ENCODE peak calls at places on chromosomes 1 and 21, in six cellular contexts. J, G, V, S, F and B are unnamed samples.

GRCh38 chr1:192600264-192600663 is 24.7 kb downstream of the RGS1 start:
- DNase-seq in J (no peak), G (no peak), V (no peak), S (no peak), F (no peak), B (no peak)

GRCh38 chr1:28510350-28511223 is 4.7 kb downstream of the RCC1 start:
- DNase-seq in J (no peak), G (peak), V (no peak), S (no peak), F (no peak), B (no peak)

GRCh38 chr21:43295016-43295958 is 126.5 kb downstream of the CRYAA start:
- DNase-seq in J (no peak), G (no peak), V (no peak), S (no peak), F (no peak), B (no peak)

GRCh38 chr1:95012389-95012788 is 60.4 kb downstream of the ALG14 start:
- DNase-seq in J (no peak), G (peak), V (peak), S (no peak), F (peak), B (no peak)

GRCh38 chr1:234611799-234612351 is 1.9 kb upstream of the IRF2BP2 start:
- DNase-seq in J (no peak), G (no peak), V (no peak), S (no peak), F (no peak), B (no peak)

GRCh38 chr21:29145354-29145782 is 14.9 kb downstream of the MAP3K7CL start:
- DNase-seq in J (no peak), G (peak), V (peak), S (no peak), F (peak), B (peak)

GRCh38 chr1:78619803-78620579 is at the start of gene IFI44L:
- DNase-seq in J (no peak), G (peak), V (peak), S (no peak), F (peak), B (no peak)

GRCh38 chr1:205545001-205545919 is 40.8 kb downstream of the CDK18 start:
- DNase-seq in J (no peak), G (no peak), V (no peak), S (no peak), F (no peak), B (no peak)

GRCh38 chr1:170723518-170723917 is 59.6 kb downstream of the PRRX1 start:
- DNase-seq in J (no peak), G (no peak), V (no peak), S (no peak), F (no peak), B (no peak)

GRCh38 chr1:10795305-10796021 is 983 bp downstream of the CASZ1 start:
- DNase-seq in J (peak), G (peak), V (no peak), S (no peak), F (no peak), B (no peak)

GRCh38 chr1:58927026-58927721 is 143.3 kb upstream of the JUN start:
- DNase-seq in J (no peak), G (no peak), V (no peak), S (no peak), F (no peak), B (no peak)

GRCh38 chr1:182676321-182676720 is 8.1 kb downstream of the RGS8 start:
- DNase-seq in J (no peak), G (no peak), V (no peak), S (no peak), F (peak), B (no peak)

GRCh38 chr1:114189398-114189797 is 35.7 kb upstream of the SYT6 start:
- DNase-seq in J (no peak), G (no peak), V (no peak), S (no peak), F (no peak), B (no peak)

GRCh38 chr1:184160236-184160635 is 108.7 kb downstream of the TSEN15 start:
- DNase-seq in J (no peak), G (peak), V (no peak), S (no peak), F (no peak), B (peak)

GRCh38 chr21:16620921-16621320 is 891.1 kb downstream of the USP25 start:
- DNase-seq in J (no peak), G (no peak), V (no peak), S (no peak), F (no peak), B (no peak)

GRCh38 chr1:31227891-31228290 is 11.8 kb downstream of the NKAIN1 start:
- DNase-seq in J (peak), G (no peak), V (no peak), S (no peak), F (no peak), B (no peak)

GRCh38 chr1:188665477-188665876 is 1812.2 kb downstream of the BRINP3 start:
- DNase-seq in J (no peak), G (no peak), V (no peak), S (no peak), F (no peak), B (no peak)

GRCh38 chr1:30169269-30169668 is 554.1 kb downstream of the MATN1 start:
- DNase-seq in J (no peak), G (no peak), V (no peak), S (no peak), F (no peak), B (no peak)
- H3K4me3 ChIP-seq in J (no peak), G (no peak), V (no peak), S (no peak), F (no peak), B (no peak)

GRCh38 chr1:224173523-224173922 is 9.5 kb upstream of the DEGS1 start:
- DNase-seq in J (no peak), G (no peak), V (no peak), S (no peak), F (no peak), B (no peak)

GRCh38 chr1:224172229-224172628 is 10.8 kb upstream of the DEGS1 start:
- DNase-seq in J (no peak), G (no peak), V (no peak), S (no peak), F (no peak), B (no peak)

GRCh38 chr1:224168859-224169380 is 14.1 kb upstream of the DEGS1 start:
- DNase-seq in J (no peak), G (peak), V (no peak), S (no peak), F (no peak), B (no peak)

GRCh38 chr1:224169876-224170275 is 13.2 kb upstream of the DEGS1 start:
- DNase-seq in J (no peak), G (no peak), V (no peak), S (no peak), F (no peak), B (no peak)

DNA sequence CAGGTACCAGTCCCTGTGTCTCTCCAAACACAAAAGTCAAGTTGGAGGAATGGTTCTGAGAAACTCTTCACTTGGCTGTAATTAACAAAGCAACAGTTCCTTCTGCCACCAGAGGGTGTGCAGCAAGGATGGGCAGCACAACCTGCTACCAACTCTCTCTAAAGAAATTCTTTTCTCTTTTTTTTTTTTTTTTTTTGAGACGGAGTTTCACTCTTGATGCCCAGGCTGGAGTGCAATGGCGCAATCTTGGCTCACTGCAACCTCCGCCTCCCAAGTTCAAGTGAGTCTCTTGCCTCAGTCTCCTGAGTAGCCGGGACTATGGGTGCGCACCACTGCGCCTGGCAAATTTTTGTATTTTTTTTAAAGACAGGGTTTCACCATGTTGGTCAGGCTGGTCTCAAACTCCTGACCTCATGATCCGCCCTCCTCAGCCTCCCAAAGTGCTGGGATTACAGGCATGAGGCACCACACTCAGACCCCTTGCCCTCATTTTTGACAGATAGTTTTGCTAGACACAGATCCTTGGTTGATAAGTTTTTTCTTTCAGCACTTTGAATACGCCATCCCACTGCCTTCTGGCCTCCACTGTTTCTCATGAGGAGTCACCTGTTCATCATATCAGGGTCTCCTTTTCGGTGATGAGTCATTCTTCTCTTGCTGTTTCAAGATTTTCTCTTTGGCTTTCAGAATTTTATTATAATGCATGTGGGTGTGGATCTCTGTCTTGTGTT is 12.1 kb upstream of the DEGS1 start:
- DNase-seq in J (peak), G (peak), V (no peak), S (no peak), F (no peak), B (no peak)
- TF ChIP-seq CTCF in J (peak), G (peak), V (peak), S (no peak), F (peak), B (peak)

DNA sequence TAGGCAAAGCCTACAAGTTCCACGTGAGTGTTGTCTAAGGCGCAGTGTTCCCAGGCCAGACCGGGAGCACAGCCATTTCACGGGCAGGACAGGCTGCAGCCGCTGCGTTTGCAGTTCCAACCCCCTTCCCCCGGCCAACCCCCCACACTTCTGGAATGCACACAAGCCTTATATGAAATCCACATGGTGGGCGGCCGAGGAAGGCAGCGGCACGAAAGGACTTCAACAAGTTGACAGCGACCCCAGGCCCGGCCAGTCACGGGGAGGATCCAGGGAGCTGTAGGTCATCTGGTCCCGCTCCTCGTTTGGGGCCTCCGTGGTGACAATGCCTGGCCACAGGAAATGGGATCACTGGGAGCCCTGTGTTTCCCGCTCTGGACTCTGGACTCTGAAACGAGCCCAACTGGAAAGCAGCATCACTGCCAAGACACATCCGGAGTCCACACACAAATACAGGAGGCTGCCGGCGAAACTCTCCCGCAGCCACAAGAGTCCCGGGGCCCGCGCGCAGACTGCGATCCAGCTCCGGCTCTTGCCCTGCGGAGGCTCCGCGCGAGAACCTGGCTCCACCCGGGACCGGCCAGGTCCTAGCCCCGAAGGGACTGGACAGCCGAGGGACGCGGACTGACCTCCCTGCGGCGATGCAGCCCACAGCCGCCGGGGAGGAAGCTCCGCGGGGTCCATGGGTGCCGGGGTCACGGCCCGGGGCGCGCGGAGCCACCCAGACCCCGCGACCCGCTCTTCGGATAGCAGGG is 794 bp downstream of the NID1 start:
- DNase-seq in J (peak), G (peak), V (no peak), S (peak), F (peak), B (no peak)
- H3K4me3 ChIP-seq in J (peak), G (peak), V (peak), S (peak), F (peak), B (peak)

GRCh38 chr1:248625166-248625565 is 9.7 kb downstream of the OR2T11 start:
- DNase-seq in J (no peak), G (no peak), V (no peak), S (no peak), F (no peak), B (no peak)

GRCh38 chr1:248618878-248619277 is 16.0 kb downstream of the OR2T11 start:
- DNase-seq in J (peak), G (no peak), V (no peak), S (no peak), F (no peak), B (no peak)

GRCh38 chr1:248618119-248618518 is 16.8 kb downstream of the OR2T11 start:
- DNase-seq in J (no peak), G (no peak), V (no peak), S (no peak), F (no peak), B (no peak)

GRCh38 chr1:248625971-248626370 is 8.9 kb downstream of the OR2T11 start:
- DNase-seq in J (no peak), G (no peak), V (no peak), S (no peak), F (no peak), B (no peak)

GRCh38 chr1:248622491-248623106 is 12.3 kb downstream of the OR2T11 start:
- DNase-seq in J (peak), G (no peak), V (no peak), S (no peak), F (no peak), B (no peak)
- TF ChIP-seq CTCF in J (peak), G (peak), V (peak), S (peak), F (no peak), B (peak)

DNA sequence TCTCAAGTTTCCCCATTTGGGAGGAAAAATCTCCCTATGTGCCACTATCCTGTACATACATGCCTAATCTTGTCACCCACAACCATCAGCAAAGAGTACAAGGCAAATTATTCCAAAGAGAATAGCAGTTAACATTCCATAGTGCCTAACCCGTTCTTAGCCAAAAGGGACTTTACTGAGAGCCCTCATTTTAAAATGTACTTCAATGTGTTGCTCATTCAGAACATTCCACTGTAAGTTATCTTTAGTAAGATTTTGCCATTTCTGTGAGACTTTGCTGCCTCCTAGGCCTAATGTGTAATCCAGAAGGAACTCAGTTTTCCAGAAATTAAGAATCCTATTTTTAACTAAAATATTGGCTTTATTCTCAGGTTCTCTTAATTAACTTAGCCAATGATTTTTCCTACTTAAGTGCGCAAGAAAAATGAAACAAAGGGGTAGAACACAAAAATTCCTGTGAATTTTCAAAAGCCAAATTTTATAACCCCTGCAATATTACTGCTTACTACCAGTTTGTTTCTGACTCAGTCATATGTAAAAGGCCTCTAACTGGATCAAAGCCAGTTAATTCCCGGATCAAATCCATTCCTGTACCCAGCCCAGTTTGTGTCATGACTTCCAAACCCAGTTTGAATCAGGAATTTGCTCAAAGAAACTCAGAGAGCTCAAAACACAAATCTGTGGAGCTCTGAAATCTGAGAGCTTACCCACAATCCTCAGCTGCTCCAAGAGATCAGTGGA is 11.4 kb upstream of the MRPL55 start:
- DNase-seq in J (no peak), G (no peak), V (no peak), S (no peak), F (no peak), B (no peak)
- H3K4me3 ChIP-seq in J (no peak), G (no peak), V (no peak), S (no peak), F (no peak), B (no peak)

GRCh38 chr21:39663742-39664492 is 51.2 kb downstream of the B3GALT5 start:
- DNase-seq in J (no peak), G (no peak), V (no peak), S (no peak), F (no peak), B (no peak)
- TF ChIP-seq CTCF in J (no peak), G (no peak), V (no peak), S (no peak), F (no peak), B (no peak)

GRCh38 chr21:34845521-34846213 is 176.9 kb downstream of the CLIC6 start:
- DNase-seq in J (no peak), G (peak), V (peak), S (no peak), F (no peak), B (peak)

GRCh38 chr21:34844924-34845238 is 176.1 kb downstream of the CLIC6 start:
- DNase-seq in J (no peak), G (no peak), V (no peak), S (no peak), F (no peak), B (no peak)

GRCh38 chr21:34846214-34846575 is 177.4 kb downstream of the CLIC6 start:
- DNase-seq in J (no peak), G (no peak), V (no peak), S (no peak), F (no peak), B (no peak)

GRCh38 chr21:34843562-34843961 is 174.8 kb downstream of the CLIC6 start:
- DNase-seq in J (no peak), G (peak), V (no peak), S (no peak), F (no peak), B (no peak)

GRCh38 chr21:34844033-34844923 is 175.5 kb downstream of the CLIC6 start:
- DNase-seq in J (no peak), G (peak), V (no peak), S (no peak), F (no peak), B (no peak)
- H3K4me3 ChIP-seq in J (no peak), G (no peak), V (no peak), S (no peak), F (no peak), B (no peak)

GRCh38 chr1:42660907-42661500 is 2.8 kb downstream of the PPIH start:
- DNase-seq in J (no peak), G (no peak), V (no peak), S (no peak), F (no peak), B (no peak)

GRCh38 chr1:42658880-42659337 is 686 bp downstream of the PPIH start:
- DNase-seq in J (no peak), G (peak), V (no peak), S (no peak), F (no peak), B (no peak)

DNA sequence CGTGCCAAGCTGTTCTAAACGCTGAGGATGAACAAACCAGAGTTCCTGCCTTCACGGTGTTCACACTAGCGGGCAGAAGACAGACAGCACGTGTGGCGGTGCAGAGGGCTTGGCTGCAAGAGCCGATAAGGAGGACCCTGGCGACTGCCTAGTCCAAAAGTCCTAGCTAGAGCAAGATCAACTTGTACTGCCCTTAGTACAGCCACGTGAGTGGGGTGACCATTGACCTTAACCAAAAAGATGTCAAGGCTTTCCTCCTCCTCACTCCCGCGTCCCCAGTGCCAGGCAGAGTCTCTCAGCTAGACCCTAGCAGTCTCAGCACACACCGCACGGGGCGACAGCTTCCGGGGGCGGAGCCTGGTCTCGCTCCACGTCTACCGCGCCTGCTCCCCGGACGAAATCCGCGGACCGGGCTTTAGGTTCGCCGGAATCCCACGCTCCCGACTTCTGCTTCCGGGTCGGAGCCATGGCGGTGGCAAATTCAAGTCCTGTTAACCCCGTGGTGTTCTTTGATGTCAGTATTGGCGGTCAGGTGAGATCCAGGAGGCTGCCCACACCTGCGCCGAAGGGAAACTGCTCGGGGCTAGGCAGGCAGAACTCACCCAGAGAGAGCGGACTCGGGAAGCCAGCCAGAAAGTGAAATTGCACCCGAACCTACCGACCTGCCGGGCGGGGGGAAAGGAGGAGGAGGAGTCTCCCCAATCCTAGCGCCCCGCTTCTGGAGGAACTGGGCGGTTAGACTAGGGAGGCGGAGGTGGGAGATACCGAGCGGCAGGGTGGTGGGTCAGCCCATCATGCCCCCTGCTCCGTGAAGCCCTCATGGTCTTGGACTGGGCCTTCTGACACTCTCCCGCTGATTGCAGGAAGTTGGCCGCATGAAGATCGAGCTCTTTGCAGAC is at the start of gene PPIH:
- DNase-seq in J (peak), G (peak), V (peak), S (peak), F (peak), B (peak)
- TF ChIP-seq CTCF in J (no peak), G (peak), V (peak), S (no peak), F (no peak), B (peak)

GRCh38 chr21:36704281-36704957 is 5.5 kb downstream of the SIM2 start:
- DNase-seq in J (peak), G (no peak), V (no peak), S (peak), F (no peak), B (no peak)
- H3K4me3 ChIP-seq in J (no peak), G (no peak), V (no peak), S (no peak), F (no peak), B (peak)

GRCh38 chr1:6178751-6179563 is 1.2 kb downstream of the CHD5 start:
- DNase-seq in J (peak), G (no peak), V (no peak), S (no peak), F (no peak), B (no peak)
- TF ChIP-seq CTCF in J (no peak), G (no peak), V (no peak), S (no peak), F (no peak), B (no peak)